ENCODE peak calls at places on chromosomes 4 and X, in six cellular contexts. J is AG20443, X is heart left ventricle, R is endothelial cell of umbilical vein, H is activated T-cell treated with anti-CD3 and anti-CD28 coated beads for 1 hour, K is HT-29. S is an unnamed sample.

GRCh38 chr4:181150173-181150572 is 1093.0 kb upstream of the TENM3 start:
- DNase-seq in X (no peak), H (no peak), K (no peak), J (no peak), R (no peak), S (no peak)

GRCh38 chr4:15659768-15660394 is 4.7 kb upstream of the FBXL5 start:
- DNase-seq in J (peak; percentile 52), K (no peak), H (no peak), X (no peak), R (peak; percentile 24), S (no peak)

GRCh38 chrX:11464836-11465458 is 171.7 kb downstream of the AMELX start:
- DNase-seq in R (no peak), J (no peak), H (no peak), K (no peak), X (no peak), S (no peak)

GRCh38 chrX:2962346-2962745 is 33.2 kb upstream of the ARSD start:
- DNase-seq in X (no peak), K (no peak), H (no peak), J (no peak), R (no peak), S (no peak)

GRCh38 chr4:22389240-22389871 is 126.5 kb downstream of the ADGRA3 start:
- DNase-seq in K (peak; percentile 80), H (no peak), R (peak; percentile 78), X (peak; percentile 13), J (peak; percentile 68), S (no peak)

GRCh38 chrX:108359811-108360602 is 78.2 kb downstream of the COL4A6 start:
- DNase-seq in H (no peak), R (no peak), J (no peak), K (no peak), X (no peak), S (no peak)

GRCh38 chr4:185514182-185514697 is 21.1 kb downstream of the PDLIM3 start:
- DNase-seq in J (no peak), R (no peak), K (no peak), H (no peak), X (no peak), S (no peak)

GRCh38 chr4:242121-242848 is 63.0 kb downstream of the ZNF732 start:
- DNase-seq in H (peak; percentile 45), J (peak; percentile 61), X (peak; percentile 67), K (peak; percentile 55), R (peak; percentile 69), S (peak; percentile 53)

GRCh38 chr4:185520119-185520518 is 15.2 kb downstream of the PDLIM3 start:
- DNase-seq in H (no peak), K (no peak), J (no peak), R (peak; percentile 70), X (no peak), S (no peak)

GRCh38 chr4:4631150-4631549 is 89.3 kb upstream of the STX18 start:
- DNase-seq in R (no peak), K (no peak), J (no peak), H (no peak), X (no peak), S (no peak)

GRCh38 chr4:150579591-150580234 is 2.2 kb upstream of the MAB21L2 start:
- DNase-seq in J (peak; percentile 36), H (no peak), X (no peak), R (no peak), K (no peak), S (no peak)

GRCh38 chr4:1583051-1583785 is 100.9 kb downstream of the FAM53A start:
- DNase-seq in H (no peak), K (no peak), J (no peak), R (no peak), X (no peak), S (no peak)

GRCh38 chr4:69910016-69910782 is 20.7 kb upstream of the CSN1S1 start:
- DNase-seq in K (no peak), X (no peak), R (no peak), J (no peak), H (no peak), S (no peak)

GRCh38 chrX:123060986-123061385 is 123.1 kb upstream of the GRIA3 start:
- DNase-seq in H (no peak), X (no peak), J (no peak), K (no peak), R (no peak), S (no peak)

GRCh38 chr4:7658297-7659204 is 223.8 kb upstream of the PSAPL1 start:
- DNase-seq in H (no peak), J (no peak), X (no peak), K (no peak), R (no peak), S (no peak)

GRCh38 chrX:96685205-96686099 is 810 bp downstream of the DIAPH2 start:
- DNase-seq in H (peak; percentile 3), X (peak; percentile 15), K (peak; percentile 70), J (peak; percentile 14), R (peak; percentile 63), S (no peak)

GRCh38 chrX:130110379-130111219 is at the start of gene ELF4:
- DNase-seq in H (peak; percentile 40), K (peak; percentile 70), J (peak; percentile 76), X (peak; percentile 41), R (no peak), S (peak; percentile 45)

GRCh38 chrX:13855689-13856425 is 39.0 kb upstream of the GPM6B start:
- DNase-seq in J (no peak), H (no peak), X (no peak), K (no peak), R (no peak), S (no peak)

GRCh38 chr4:48634688-48635308 is 144.7 kb downstream of the ZAR1 start:
- DNase-seq in R (no peak), J (no peak), K (no peak), H (no peak), X (no peak), S (no peak)

GRCh38 chr4:112766422-112766821 is 129.5 kb downstream of the LARP7 start:
- DNase-seq in R (no peak), K (peak; percentile 30), J (peak; percentile 52), X (no peak), H (no peak), S (no peak)

GRCh38 chrX:103066606-103067005 is 2.6 kb upstream of the BEX1 start:
- DNase-seq in H (no peak), X (no peak), J (no peak), K (no peak), R (no peak), S (no peak)

GRCh38 chrX:65667503-65668355 is at the start of gene MSN:
- DNase-seq in H (peak; percentile 55), J (peak; percentile 84), R (peak; percentile 52), X (peak; percentile 84), K (peak; percentile 65), S (peak; percentile 51)

GRCh38 chrX:105725228-105725627 is 97.1 kb upstream of the NRK start:
- DNase-seq in K (no peak), H (no peak), R (no peak), J (no peak), X (no peak), S (no peak)

GRCh38 chrX:18360867-18361266 is 6.4 kb upstream of the SCML2 start:
- DNase-seq in H (no peak), R (no peak), J (peak; percentile 13), K (no peak), X (no peak), S (no peak)

GRCh38 chrX:118682258-118683014 is 45.0 kb upstream of the IL13RA1 start:
- DNase-seq in K (peak; percentile 43), X (no peak), H (no peak), J (no peak), R (peak; percentile 57), S (no peak)

GRCh38 chr4:6825403-6825802 is 42.9 kb downstream of the KIAA0232 start:
- DNase-seq in J (no peak), R (no peak), X (no peak), H (no peak), K (no peak), S (no peak)

GRCh38 chr4:21790437-21791029 is 158.0 kb downstream of the KCNIP4 start:
- DNase-seq in H (no peak), J (no peak), X (no peak), R (peak; percentile 51), K (peak; percentile 63), S (no peak)

GRCh38 chr4:123438031-123438430 is 41.4 kb downstream of the SPRY1 start:
- DNase-seq in X (no peak), J (no peak), K (no peak), R (no peak), H (no peak), S (no peak)

GRCh38 chr4:172892300-172892699 is 276.3 kb upstream of the GALNT7 start:
- DNase-seq in K (peak; percentile 8), R (peak; percentile 40), J (no peak), X (no peak), H (no peak), S (no peak)

GRCh38 chr4:182185491-182185890 is 57.7 kb upstream of the TENM3 start:
- DNase-seq in K (no peak), X (no peak), R (no peak), H (no peak), J (no peak), S (no peak)

GRCh38 chrX:149799095-149799721 is 17.5 kb downstream of the MAGEA9 start:
- DNase-seq in R (no peak), K (no peak), J (no peak), H (no peak), X (no peak), S (no peak)

GRCh38 chr4:38860788-38861424 is 4.3 kb upstream of the TLR6 start:
- DNase-seq in J (peak; percentile 28), R (peak; percentile 34), X (no peak), H (peak; percentile 43), K (peak; percentile 72), S (peak; percentile 42)

GRCh38 chr4:40552536-40552935 is 77.1 kb downstream of the RBM47 start:
- DNase-seq in R (no peak), J (peak; percentile 34), X (no peak), K (no peak), H (no peak), S (no peak)